ENCODE peak calls at places on chromosome 13, in six cellular contexts. One of them, this sample, is unnamed.

GRCh38 chr13:25882732-25883357 is 169.0 kb downstream of the SHISA2 start:
- DNase-seq in testis: no peak
- DNase-seq in body of pancreas: no peak
- DNase-seq in cardiac fibroblast: no peak
- DNase-seq in ovary: no peak
- DNase-seq in left ventricle myocardium inferior: no peak
- DNase-seq in this sample: no peak

GRCh38 chr13:48265217-48265815 is 32.3 kb downstream of the ITM2B start:
- DNase-seq in ovary: no peak
- DNase-seq in testis: no peak
- DNase-seq in body of pancreas: no peak
- DNase-seq in left ventricle myocardium inferior: no peak
- DNase-seq in cardiac fibroblast: no peak
- DNase-seq in this sample: no peak

GRCh38 chr13:73883162-73883561 is 251.0 kb downstream of the KLF12 start:
- DNase-seq in body of pancreas: no peak
- DNase-seq in ovary: no peak
- DNase-seq in left ventricle myocardium inferior: no peak
- DNase-seq in testis: no peak
- DNase-seq in cardiac fibroblast: peak
- DNase-seq in this sample: no peak

GRCh38 chr13:109779074-109779473 is 7.3 kb downstream of the IRS2 start:
- DNase-seq in ovary: no peak
- DNase-seq in testis: no peak
- DNase-seq in body of pancreas: no peak
- DNase-seq in left ventricle myocardium inferior: no peak
- DNase-seq in cardiac fibroblast: no peak
- DNase-seq in this sample: no peak

GRCh38 chr13:19181621-19182485 is at the start of gene TUBA3C:
- DNase-seq in body of pancreas: no peak
- DNase-seq in ovary: no peak
- DNase-seq in testis: peak
- DNase-seq in left ventricle myocardium inferior: no peak
- DNase-seq in cardiac fibroblast: no peak
- DNase-seq in this sample: no peak

GRCh38 chr13:52356327-52356726 is 49.6 kb downstream of the THSD1 start:
- DNase-seq in body of pancreas: no peak
- DNase-seq in cardiac fibroblast: peak
- DNase-seq in ovary: no peak
- DNase-seq in testis: no peak
- DNase-seq in left ventricle myocardium inferior: no peak
- DNase-seq in this sample: peak

GRCh38 chr13:91331047-91331915 is 16.2 kb upstream of the MIR17HG start:
- DNase-seq in testis: no peak
- DNase-seq in cardiac fibroblast: no peak
- DNase-seq in body of pancreas: no peak
- DNase-seq in left ventricle myocardium inferior: no peak
- DNase-seq in ovary: no peak
- DNase-seq in this sample: no peak

GRCh38 chr13:45500492-45501174 is 35.9 kb downstream of the COG3 start:
- DNase-seq in body of pancreas: no peak
- DNase-seq in testis: no peak
- DNase-seq in left ventricle myocardium inferior: no peak
- DNase-seq in ovary: no peak
- DNase-seq in cardiac fibroblast: peak
- DNase-seq in this sample: peak

GRCh38 chr13:97856001-97856675 is 97.3 kb upstream of the IPO5 start:
- DNase-seq in cardiac fibroblast: peak
- DNase-seq in testis: peak
- DNase-seq in ovary: peak
- DNase-seq in left ventricle myocardium inferior: peak
- DNase-seq in body of pancreas: peak
- DNase-seq in this sample: no peak

GRCh38 chr13:111572956-111573355 is 252.5 kb downstream of the TEX29 start:
- DNase-seq in body of pancreas: peak
- DNase-seq in left ventricle myocardium inferior: no peak
- DNase-seq in ovary: no peak
- DNase-seq in cardiac fibroblast: no peak
- DNase-seq in testis: no peak
- DNase-seq in this sample: no peak

GRCh38 chr13:27920677-27921420 is 1.0 kb downstream of the PDX1 start:
- DNase-seq in body of pancreas: peak
- DNase-seq in ovary: no peak
- DNase-seq in cardiac fibroblast: peak
- DNase-seq in testis: peak
- DNase-seq in left ventricle myocardium inferior: no peak
- DNase-seq in this sample: peak

GRCh38 chr13:72062566-72062965 is 195.6 kb upstream of the DACH1 start:
- DNase-seq in body of pancreas: no peak
- DNase-seq in cardiac fibroblast: no peak
- DNase-seq in left ventricle myocardium inferior: peak
- DNase-seq in ovary: no peak
- DNase-seq in testis: no peak
- DNase-seq in this sample: peak

GRCh38 chr13:40146586-40147240 is 491.3 kb downstream of the COG6 start:
- DNase-seq in cardiac fibroblast: no peak
- DNase-seq in left ventricle myocardium inferior: no peak
- DNase-seq in ovary: no peak
- DNase-seq in body of pancreas: no peak
- DNase-seq in testis: no peak
- DNase-seq in this sample: peak

GRCh38 chr13:85095887-85096286 is 703.3 kb downstream of the SLITRK6 start:
- DNase-seq in cardiac fibroblast: no peak
- DNase-seq in ovary: no peak
- DNase-seq in body of pancreas: no peak
- DNase-seq in testis: no peak
- DNase-seq in left ventricle myocardium inferior: no peak
- DNase-seq in this sample: no peak

GRCh38 chr13:110517505-110518149 is 43.9 kb downstream of the RAB20 start:
- DNase-seq in body of pancreas: no peak
- DNase-seq in left ventricle myocardium inferior: no peak
- DNase-seq in testis: no peak
- DNase-seq in ovary: no peak
- DNase-seq in cardiac fibroblast: no peak
- DNase-seq in this sample: no peak

GRCh38 chr13:44752184-44752583 is 176.1 kb upstream of the TSC22D1 start:
- DNase-seq in cardiac fibroblast: no peak
- DNase-seq in ovary: no peak
- DNase-seq in body of pancreas: no peak
- DNase-seq in left ventricle myocardium inferior: no peak
- DNase-seq in testis: no peak
- DNase-seq in this sample: no peak

GRCh38 chr13:95924389-95924994 is 128.7 kb downstream of the UGGT2 start:
- DNase-seq in cardiac fibroblast: peak
- DNase-seq in testis: no peak
- DNase-seq in ovary: no peak
- DNase-seq in left ventricle myocardium inferior: no peak
- DNase-seq in body of pancreas: no peak
- DNase-seq in this sample: peak

GRCh38 chr13:51644649-51645048 is 60.4 kb downstream of the WDFY2 start:
- DNase-seq in ovary: no peak
- DNase-seq in cardiac fibroblast: peak
- DNase-seq in body of pancreas: peak
- DNase-seq in left ventricle myocardium inferior: no peak
- DNase-seq in testis: no peak
- DNase-seq in this sample: peak

GRCh38 chr13:97108535-97108910 is 113.6 kb upstream of the MBNL2 start:
- DNase-seq in left ventricle myocardium inferior: no peak
- DNase-seq in cardiac fibroblast: peak
- DNase-seq in ovary: peak
- DNase-seq in body of pancreas: no peak
- DNase-seq in testis: no peak
- DNase-seq in this sample: peak

GRCh38 chr13:78201411-78201810 is 282.8 kb upstream of the EDNRB start:
- DNase-seq in cardiac fibroblast: no peak
- DNase-seq in testis: no peak
- DNase-seq in ovary: no peak
- DNase-seq in left ventricle myocardium inferior: no peak
- DNase-seq in body of pancreas: no peak
- DNase-seq in this sample: no peak

GRCh38 chr13:51435002-51435578 is 17.7 kb downstream of the INTS6 start:
- DNase-seq in ovary: no peak
- DNase-seq in testis: no peak
- DNase-seq in body of pancreas: no peak
- DNase-seq in left ventricle myocardium inferior: no peak
- DNase-seq in cardiac fibroblast: peak
- DNase-seq in this sample: peak

GRCh38 chr13:89746554-89746953 is 1600.9 kb upstream of the MIR17HG start:
- DNase-seq in cardiac fibroblast: peak
- DNase-seq in left ventricle myocardium inferior: no peak
- DNase-seq in body of pancreas: no peak
- DNase-seq in testis: no peak
- DNase-seq in ovary: no peak
- DNase-seq in this sample: no peak

GRCh38 chr13:99916366-99917103 is 55.0 kb downstream of the ZIC5 start:
- DNase-seq in cardiac fibroblast: peak
- DNase-seq in ovary: no peak
- DNase-seq in testis: no peak
- DNase-seq in body of pancreas: peak
- DNase-seq in left ventricle myocardium inferior: no peak
- DNase-seq in this sample: peak

GRCh38 chr13:42991892-42992584 is at the start of gene EPSTI1:
- DNase-seq in testis: peak
- DNase-seq in ovary: peak
- DNase-seq in body of pancreas: peak
- DNase-seq in left ventricle myocardium inferior: peak
- DNase-seq in cardiac fibroblast: peak
- DNase-seq in this sample: peak

GRCh38 chr13:113448545-113448884 is 4.8 kb downstream of the ADPRHL1 start:
- DNase-seq in cardiac fibroblast: no peak
- DNase-seq in left ventricle myocardium inferior: peak
- DNase-seq in testis: peak
- DNase-seq in body of pancreas: peak
- DNase-seq in ovary: no peak
- DNase-seq in this sample: no peak

GRCh38 chr13:110698689-110699088 is 7.2 kb downstream of the CARS2 start:
- DNase-seq in body of pancreas: no peak
- DNase-seq in testis: no peak
- DNase-seq in ovary: no peak
- DNase-seq in left ventricle myocardium inferior: no peak
- DNase-seq in cardiac fibroblast: no peak
- DNase-seq in this sample: no peak

GRCh38 chr13:60162096-60162495 is 1.6 kb downstream of the DIAPH3 start:
- DNase-seq in ovary: no peak
- DNase-seq in body of pancreas: no peak
- DNase-seq in left ventricle myocardium inferior: no peak
- DNase-seq in cardiac fibroblast: no peak
- DNase-seq in testis: no peak
- DNase-seq in this sample: peak
- H3K4me3 ChIP-seq in ovary: no peak
- H3K4me3 ChIP-seq in body of pancreas: no peak
- H3K4me3 ChIP-seq in left ventricle myocardium inferior: no peak
- H3K4me3 ChIP-seq in cardiac fibroblast: no peak
- H3K4me3 ChIP-seq in testis: no peak
- H3K4me3 ChIP-seq in this sample: no peak

DNA sequence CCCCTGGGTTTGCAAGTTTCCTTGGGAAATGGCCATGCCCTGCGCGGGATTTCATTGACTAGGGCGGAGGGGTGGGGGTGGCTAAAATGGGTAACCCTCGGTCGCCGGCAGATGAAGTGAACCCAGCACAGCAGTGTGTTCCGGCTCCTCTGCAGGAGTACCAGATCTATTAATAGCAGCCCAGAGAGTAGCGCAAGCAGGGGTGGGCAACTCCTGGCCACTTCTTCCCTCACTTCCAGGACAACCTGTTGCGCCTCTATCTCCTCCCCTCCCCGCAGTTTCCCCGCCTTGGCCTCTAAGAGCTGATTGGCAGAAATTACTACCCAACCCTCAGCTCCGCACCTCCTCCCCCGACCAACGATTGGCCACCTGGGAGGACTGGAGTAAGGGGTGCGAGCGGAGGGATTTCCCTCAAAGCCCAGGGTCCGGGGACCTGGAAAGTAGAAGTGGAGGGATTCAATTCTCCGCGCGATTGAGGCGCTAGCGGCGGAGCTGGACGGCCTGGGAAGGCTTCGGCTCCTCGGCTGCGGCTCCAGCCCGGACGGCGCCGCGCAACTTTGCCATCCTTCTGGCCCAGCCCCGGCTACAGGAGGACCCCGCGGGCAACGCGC is at the start of gene FREM2:
- DNase-seq in cardiac fibroblast: no peak
- DNase-seq in testis: peak
- DNase-seq in ovary: peak
- DNase-seq in left ventricle myocardium inferior: no peak
- DNase-seq in body of pancreas: peak
- DNase-seq in this sample: peak
- H3K4me3 ChIP-seq in cardiac fibroblast: peak
- H3K4me3 ChIP-seq in testis: peak
- H3K4me3 ChIP-seq in ovary: peak
- H3K4me3 ChIP-seq in left ventricle myocardium inferior: peak
- H3K4me3 ChIP-seq in body of pancreas: peak
- H3K4me3 ChIP-seq in this sample: peak

DNA sequence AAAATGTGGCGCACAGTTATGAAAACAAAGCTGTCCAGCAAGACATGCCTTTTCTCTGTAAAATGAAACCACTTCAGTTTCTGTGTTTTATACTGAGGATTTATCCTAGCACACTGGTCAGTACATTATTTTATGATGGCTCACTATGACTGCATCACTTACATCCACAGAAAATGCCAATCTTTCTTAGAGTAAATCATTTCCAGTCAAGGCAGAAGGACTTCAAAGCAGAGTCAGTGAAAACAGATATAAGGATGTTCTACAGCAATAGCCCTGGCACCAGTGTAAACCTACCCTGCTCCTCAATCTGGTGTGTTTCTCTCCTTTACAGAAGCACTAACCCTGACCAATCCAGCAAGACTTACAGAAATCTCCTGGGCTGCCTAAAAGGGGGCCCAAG is 473.5 kb downstream of the GPC6 start:
- DNase-seq in left ventricle myocardium inferior: no peak
- DNase-seq in cardiac fibroblast: no peak
- DNase-seq in body of pancreas: no peak
- DNase-seq in ovary: no peak
- DNase-seq in testis: no peak
- DNase-seq in this sample: no peak
- H3K4me3 ChIP-seq in left ventricle myocardium inferior: no peak
- H3K4me3 ChIP-seq in cardiac fibroblast: no peak
- H3K4me3 ChIP-seq in body of pancreas: no peak
- H3K4me3 ChIP-seq in ovary: no peak
- H3K4me3 ChIP-seq in testis: no peak
- H3K4me3 ChIP-seq in this sample: no peak

GRCh38 chr13:80084086-80084676 is 256.7 kb downstream of the SPRY2 start:
- DNase-seq in cardiac fibroblast: peak
- DNase-seq in body of pancreas: no peak
- DNase-seq in testis: no peak
- DNase-seq in left ventricle myocardium inferior: no peak
- DNase-seq in ovary: no peak
- DNase-seq in this sample: peak

GRCh38 chr13:80086304-80086721 is 254.6 kb downstream of the SPRY2 start:
- DNase-seq in cardiac fibroblast: no peak
- DNase-seq in testis: no peak
- DNase-seq in body of pancreas: no peak
- DNase-seq in ovary: no peak
- DNase-seq in left ventricle myocardium inferior: no peak
- DNase-seq in this sample: peak

GRCh38 chr13:80083097-80083429 is 257.9 kb downstream of the SPRY2 start:
- DNase-seq in cardiac fibroblast: peak
- DNase-seq in left ventricle myocardium inferior: no peak
- DNase-seq in body of pancreas: no peak
- DNase-seq in ovary: no peak
- DNase-seq in testis: no peak
- DNase-seq in this sample: no peak

GRCh38 chr13:80082396-80083096 is 258.4 kb downstream of the SPRY2 start:
- DNase-seq in cardiac fibroblast: peak
- DNase-seq in ovary: no peak
- DNase-seq in testis: no peak
- DNase-seq in left ventricle myocardium inferior: no peak
- DNase-seq in body of pancreas: no peak
- DNase-seq in this sample: peak

GRCh38 chr13:80083516-80084085 is 257.3 kb downstream of the SPRY2 start:
- DNase-seq in left ventricle myocardium inferior: no peak
- DNase-seq in testis: no peak
- DNase-seq in body of pancreas: no peak
- DNase-seq in cardiac fibroblast: peak
- DNase-seq in ovary: no peak
- DNase-seq in this sample: no peak
- H3K4me3 ChIP-seq in left ventricle myocardium inferior: no peak
- H3K4me3 ChIP-seq in testis: no peak
- H3K4me3 ChIP-seq in body of pancreas: no peak
- H3K4me3 ChIP-seq in cardiac fibroblast: peak
- H3K4me3 ChIP-seq in ovary: no peak
- H3K4me3 ChIP-seq in this sample: no peak